ENCODE peak calls at places on chromosomes 6 and 20, in nine cellular contexts. One of them, this sample, is unnamed.

GRCh38 chr6:135850882-135851281 is 619 bp upstream of the PDE7B start:
- DNase-seq in left ventricle myocardium inferior: no peak
- DNase-seq in endothelial cell: no peak
- DNase-seq in RWPE1: no peak
- DNase-seq in thoracic aorta: no peak
- DNase-seq in choroid plexus epithelial cell: no peak
- DNase-seq in AG09319: no peak
- DNase-seq in epithelial cell of esophagus: peak; percentile 5
- DNase-seq in lower lobe of right lung: no peak
- DNase-seq in this sample: no peak

GRCh38 chr6:15754035-15754705 is 91.3 kb upstream of the DTNBP1 start:
- DNase-seq in choroid plexus epithelial cell: peak; percentile 30
- DNase-seq in lower lobe of right lung: no peak
- DNase-seq in RWPE1: no peak
- DNase-seq in endothelial cell: no peak
- DNase-seq in left ventricle myocardium inferior: no peak
- DNase-seq in AG09319: no peak
- DNase-seq in thoracic aorta: no peak
- DNase-seq in epithelial cell of esophagus: peak; percentile 10
- DNase-seq in this sample: peak; percentile 19

GRCh38 chr20:62367136-62367482 is at the start of gene LAMA5:
- DNase-seq in AG09319: no peak
- DNase-seq in choroid plexus epithelial cell: no peak
- DNase-seq in epithelial cell of esophagus: no peak
- DNase-seq in RWPE1: peak; percentile 78
- DNase-seq in left ventricle myocardium inferior: peak; percentile 72
- DNase-seq in endothelial cell: peak; percentile 54
- DNase-seq in lower lobe of right lung: peak; percentile 73
- DNase-seq in thoracic aorta: no peak
- DNase-seq in this sample: peak; percentile 67

GRCh38 chr6:44006123-44006871 is 121.0 kb downstream of the MRPL14 start:
- DNase-seq in left ventricle myocardium inferior: no peak
- DNase-seq in choroid plexus epithelial cell: peak; percentile 22
- DNase-seq in endothelial cell: no peak
- DNase-seq in RWPE1: no peak
- DNase-seq in AG09319: no peak
- DNase-seq in thoracic aorta: no peak
- DNase-seq in epithelial cell of esophagus: no peak
- DNase-seq in lower lobe of right lung: no peak
- DNase-seq in this sample: no peak

GRCh38 chr6:99032396-99032795 is 84.7 kb upstream of the FBXL4 start:
- DNase-seq in choroid plexus epithelial cell: no peak
- DNase-seq in RWPE1: no peak
- DNase-seq in endothelial cell: no peak
- DNase-seq in lower lobe of right lung: no peak
- DNase-seq in AG09319: no peak
- DNase-seq in epithelial cell of esophagus: no peak
- DNase-seq in left ventricle myocardium inferior: no peak
- DNase-seq in thoracic aorta: no peak
- DNase-seq in this sample: no peak

GRCh38 chr6:116064626-116065025 is 3.9 kb upstream of the FRK start:
- DNase-seq in AG09319: no peak
- DNase-seq in endothelial cell: no peak
- DNase-seq in lower lobe of right lung: no peak
- DNase-seq in left ventricle myocardium inferior: no peak
- DNase-seq in choroid plexus epithelial cell: no peak
- DNase-seq in epithelial cell of esophagus: no peak
- DNase-seq in RWPE1: no peak
- DNase-seq in thoracic aorta: no peak
- DNase-seq in this sample: no peak

GRCh38 chr6:56838016-56838555 is 116.8 kb upstream of the BEND6 start:
- DNase-seq in AG09319: no peak
- DNase-seq in lower lobe of right lung: no peak
- DNase-seq in left ventricle myocardium inferior: no peak
- DNase-seq in endothelial cell: no peak
- DNase-seq in thoracic aorta: no peak
- DNase-seq in epithelial cell of esophagus: no peak
- DNase-seq in RWPE1: no peak
- DNase-seq in choroid plexus epithelial cell: no peak
- DNase-seq in this sample: no peak

GRCh38 chr6:18395851-18396187 is 8.7 kb downstream of the RNF144B start:
- DNase-seq in lower lobe of right lung: no peak
- DNase-seq in epithelial cell of esophagus: no peak
- DNase-seq in choroid plexus epithelial cell: peak; percentile 48
- DNase-seq in thoracic aorta: no peak
- DNase-seq in left ventricle myocardium inferior: no peak
- DNase-seq in endothelial cell: no peak
- DNase-seq in RWPE1: no peak
- DNase-seq in AG09319: no peak
- DNase-seq in this sample: no peak

GRCh38 chr20:19302714-19303113 is 90.3 kb downstream of the SLC24A3 start:
- DNase-seq in epithelial cell of esophagus: no peak
- DNase-seq in RWPE1: no peak
- DNase-seq in choroid plexus epithelial cell: no peak
- DNase-seq in endothelial cell: no peak
- DNase-seq in lower lobe of right lung: no peak
- DNase-seq in left ventricle myocardium inferior: no peak
- DNase-seq in AG09319: no peak
- DNase-seq in thoracic aorta: no peak
- DNase-seq in this sample: no peak

DNA sequence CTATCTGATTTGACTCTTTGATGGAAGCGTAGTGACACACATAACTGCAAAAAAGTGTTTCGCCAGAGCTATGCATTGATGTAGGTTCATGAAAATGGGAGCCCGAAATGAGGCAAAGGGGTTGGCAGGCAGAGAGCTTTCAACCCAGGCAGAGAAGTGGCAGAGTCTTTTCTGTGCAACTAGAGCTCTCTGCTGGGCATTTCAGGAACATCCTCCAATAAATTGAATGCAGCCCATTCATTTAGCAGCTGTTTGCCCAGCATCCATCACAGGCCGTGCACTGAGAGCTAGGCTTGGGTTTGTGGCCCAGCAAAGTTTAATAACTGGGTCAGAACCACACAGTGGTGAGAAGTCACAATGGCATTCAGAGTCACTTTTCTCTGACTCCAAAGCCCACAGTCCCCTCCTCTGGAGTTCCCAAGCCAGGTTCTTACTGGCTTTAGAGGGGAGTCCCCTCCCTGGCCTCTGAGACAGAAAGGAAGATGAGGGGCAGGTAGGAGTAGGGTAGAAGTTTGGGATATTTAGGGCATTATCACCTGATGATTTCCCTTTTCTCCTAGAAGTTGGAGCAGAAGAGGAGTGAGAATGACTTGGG is 31.8 kb upstream of the ELMO2 start:
- DNase-seq in lower lobe of right lung: no peak
- DNase-seq in choroid plexus epithelial cell: peak; percentile 67
- DNase-seq in RWPE1: peak; percentile 67
- DNase-seq in left ventricle myocardium inferior: no peak
- DNase-seq in thoracic aorta: no peak
- DNase-seq in epithelial cell of esophagus: peak; percentile 42
- DNase-seq in endothelial cell: peak; percentile 9
- DNase-seq in AG09319: no peak
- DNase-seq in this sample: peak; percentile 40
- TF ChIP-seq CTCF in lower lobe of right lung: peak; percentile 13
- TF ChIP-seq CTCF in choroid plexus epithelial cell: peak; percentile 67
- TF ChIP-seq CTCF in RWPE1: no peak
- TF ChIP-seq CTCF in left ventricle myocardium inferior: peak; percentile 45
- TF ChIP-seq CTCF in thoracic aorta: no peak
- TF ChIP-seq CTCF in epithelial cell of esophagus: peak; percentile 56
- TF ChIP-seq CTCF in endothelial cell: no peak
- TF ChIP-seq CTCF in AG09319: peak; percentile 35
- TF ChIP-seq CTCF in this sample: peak; percentile 64

GRCh38 chr20:61300293-61300692 is 48.2 kb downstream of the CDH4 start:
- DNase-seq in RWPE1: no peak
- DNase-seq in thoracic aorta: no peak
- DNase-seq in left ventricle myocardium inferior: no peak
- DNase-seq in lower lobe of right lung: no peak
- DNase-seq in endothelial cell: no peak
- DNase-seq in choroid plexus epithelial cell: no peak
- DNase-seq in epithelial cell of esophagus: no peak
- DNase-seq in AG09319: no peak
- DNase-seq in this sample: no peak

GRCh38 chr20:61303217-61303616 is 51.2 kb downstream of the CDH4 start:
- DNase-seq in thoracic aorta: no peak
- DNase-seq in endothelial cell: no peak
- DNase-seq in epithelial cell of esophagus: no peak
- DNase-seq in lower lobe of right lung: no peak
- DNase-seq in choroid plexus epithelial cell: no peak
- DNase-seq in left ventricle myocardium inferior: no peak
- DNase-seq in RWPE1: no peak
- DNase-seq in AG09319: no peak
- DNase-seq in this sample: no peak

GRCh38 chr20:61303675-61304074 is 51.6 kb downstream of the CDH4 start:
- DNase-seq in left ventricle myocardium inferior: no peak
- DNase-seq in thoracic aorta: no peak
- DNase-seq in epithelial cell of esophagus: no peak
- DNase-seq in AG09319: no peak
- DNase-seq in RWPE1: no peak
- DNase-seq in choroid plexus epithelial cell: no peak
- DNase-seq in endothelial cell: no peak
- DNase-seq in lower lobe of right lung: no peak
- DNase-seq in this sample: no peak

GRCh38 chr20:61300741-61301140 is 48.7 kb downstream of the CDH4 start:
- DNase-seq in thoracic aorta: no peak
- DNase-seq in epithelial cell of esophagus: no peak
- DNase-seq in lower lobe of right lung: no peak
- DNase-seq in RWPE1: no peak
- DNase-seq in left ventricle myocardium inferior: no peak
- DNase-seq in endothelial cell: no peak
- DNase-seq in choroid plexus epithelial cell: no peak
- DNase-seq in AG09319: no peak
- DNase-seq in this sample: no peak

GRCh38 chr20:61301995-61302525 is 50.0 kb downstream of the CDH4 start:
- DNase-seq in lower lobe of right lung: no peak
- DNase-seq in thoracic aorta: no peak
- DNase-seq in choroid plexus epithelial cell: no peak
- DNase-seq in AG09319: no peak
- DNase-seq in RWPE1: no peak
- DNase-seq in left ventricle myocardium inferior: no peak
- DNase-seq in endothelial cell: no peak
- DNase-seq in epithelial cell of esophagus: no peak
- DNase-seq in this sample: no peak
- TF ChIP-seq CTCF in lower lobe of right lung: no peak
- TF ChIP-seq CTCF in thoracic aorta: no peak
- TF ChIP-seq CTCF in choroid plexus epithelial cell: no peak
- TF ChIP-seq CTCF in AG09319: no peak
- TF ChIP-seq CTCF in RWPE1: no peak
- TF ChIP-seq CTCF in left ventricle myocardium inferior: no peak
- TF ChIP-seq CTCF in endothelial cell: no peak
- TF ChIP-seq CTCF in epithelial cell of esophagus: no peak
- TF ChIP-seq CTCF in this sample: no peak

DNA sequence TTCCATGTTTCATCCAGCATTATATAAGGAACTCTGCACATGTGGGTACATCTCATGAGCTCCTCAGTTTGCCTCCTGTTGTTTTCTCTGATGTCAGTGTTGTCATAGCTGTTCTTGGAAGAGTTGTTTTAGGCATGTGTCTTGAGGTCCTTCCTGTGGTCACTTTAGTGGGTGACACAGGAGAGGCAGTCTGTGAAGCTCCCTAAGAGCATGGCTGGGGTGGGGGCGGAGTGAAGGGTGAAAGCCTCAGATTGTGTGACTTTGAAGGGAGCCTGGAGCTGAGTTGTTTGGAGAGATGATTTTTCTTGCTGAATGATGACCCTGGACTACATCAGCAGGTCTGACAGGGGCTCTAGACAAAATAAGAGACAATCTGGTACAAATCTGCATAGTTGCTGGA is 37.7 kb downstream of the PPP1R14C start:
- DNase-seq in RWPE1: no peak
- DNase-seq in lower lobe of right lung: no peak
- DNase-seq in endothelial cell: no peak
- DNase-seq in epithelial cell of esophagus: no peak
- DNase-seq in choroid plexus epithelial cell: no peak
- DNase-seq in thoracic aorta: no peak
- DNase-seq in AG09319: no peak
- DNase-seq in left ventricle myocardium inferior: no peak
- DNase-seq in this sample: no peak
- TF ChIP-seq CTCF in RWPE1: no peak
- TF ChIP-seq CTCF in lower lobe of right lung: no peak
- TF ChIP-seq CTCF in endothelial cell: no peak
- TF ChIP-seq CTCF in epithelial cell of esophagus: no peak
- TF ChIP-seq CTCF in choroid plexus epithelial cell: no peak
- TF ChIP-seq CTCF in thoracic aorta: no peak
- TF ChIP-seq CTCF in AG09319: no peak
- TF ChIP-seq CTCF in left ventricle myocardium inferior: no peak
- TF ChIP-seq CTCF in this sample: no peak

DNA sequence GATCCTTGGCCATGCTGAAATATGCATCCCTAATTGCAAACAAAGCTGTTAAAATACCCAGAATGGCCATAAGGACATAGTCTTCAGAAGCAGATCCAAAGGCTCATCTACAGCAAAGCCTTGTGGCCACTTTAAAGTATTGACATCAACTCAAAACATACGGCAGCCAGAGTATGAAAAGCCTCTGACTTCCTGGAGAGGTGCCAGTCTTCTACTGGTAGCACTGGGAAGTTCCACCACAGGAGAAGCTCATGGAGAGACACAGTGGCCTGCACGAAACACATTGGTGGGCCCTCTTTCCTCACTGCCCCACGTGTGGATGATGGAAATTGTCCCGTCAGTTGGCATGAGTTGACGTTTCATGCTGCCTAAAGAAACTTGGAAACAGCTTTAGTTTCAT is 202.6 kb upstream of the HEY2 start:
- DNase-seq in AG09319: no peak
- DNase-seq in thoracic aorta: no peak
- DNase-seq in left ventricle myocardium inferior: no peak
- DNase-seq in choroid plexus epithelial cell: peak; percentile 48
- DNase-seq in epithelial cell of esophagus: no peak
- DNase-seq in endothelial cell: no peak
- DNase-seq in lower lobe of right lung: no peak
- DNase-seq in RWPE1: no peak
- DNase-seq in this sample: no peak
- TF ChIP-seq CTCF in AG09319: no peak
- TF ChIP-seq CTCF in thoracic aorta: no peak
- TF ChIP-seq CTCF in left ventricle myocardium inferior: peak; percentile 37
- TF ChIP-seq CTCF in choroid plexus epithelial cell: peak; percentile 21
- TF ChIP-seq CTCF in epithelial cell of esophagus: no peak
- TF ChIP-seq CTCF in endothelial cell: no peak
- TF ChIP-seq CTCF in lower lobe of right lung: peak; percentile 11
- TF ChIP-seq CTCF in RWPE1: no peak
- TF ChIP-seq CTCF in this sample: no peak